ENCODE peak calls at places on chromosomes 6 and 20, in five cellular contexts. X is MM.1S, A is mammary epithelial cell, I is lower lobe of right lung, Q is cardiac muscle cell. G is an unnamed sample.

GRCh38 chr20:62010551-62011402 is 54.9 kb downstream of the TAF4 start:
- DNase-seq in X (peak), A (peak), I (no peak), Q (peak), G (peak)

GRCh38 chr6:19736066-19736465 is 101.1 kb upstream of the ID4 start:
- DNase-seq in X (no peak), A (no peak), I (no peak), Q (no peak), G (no peak)

GRCh38 chr20:6311841-6312655 is 189.2 kb upstream of the FERMT1 start:
- DNase-seq in X (no peak), A (peak), I (no peak), Q (no peak), G (no peak)

GRCh38 chr20:13430346-13431002 is 208.3 kb downstream of the TASP1 start:
- DNase-seq in X (no peak), A (peak), I (no peak), Q (no peak), G (no peak)

GRCh38 chr20:45950330-45950646 is 15.8 kb downstream of the PCIF1 start:
- DNase-seq in X (no peak), A (no peak), I (no peak), Q (no peak), G (peak)

GRCh38 chr6:118869350-118869749 is 24.6 kb upstream of the ASF1A start:
- DNase-seq in X (no peak), A (peak), I (no peak), Q (no peak), G (no peak)

GRCh38 chr20:59253779-59254319 is 46.6 kb upstream of the EDN3 start:
- DNase-seq in X (peak), A (no peak), I (no peak), Q (no peak), G (no peak)

GRCh38 chr6:156849806-156850205 is 72.6 kb downstream of the ARID1B start:
- DNase-seq in X (peak), A (no peak), I (no peak), Q (peak), G (no peak)

GRCh38 chr6:68139130-68139529 is 496.0 kb upstream of the ADGRB3 start:
- DNase-seq in X (no peak), A (no peak), I (no peak), Q (no peak), G (no peak)

GRCh38 chr6:99178168-99178567 is 171.3 kb downstream of the FAXC start:
- DNase-seq in X (no peak), A (peak), I (no peak), Q (no peak), G (no peak)

GRCh38 chr20:37502654-37503053 is 18.4 kb upstream of the NNAT start:
- DNase-seq in X (no peak), A (no peak), I (no peak), Q (no peak), G (no peak)

GRCh38 chr6:3900744-3901351 is 51.7 kb downstream of the FAM50B start:
- DNase-seq in X (no peak), A (peak), I (no peak), Q (no peak), G (no peak)

GRCh38 chr6:51360287-51360686 is 541.6 kb downstream of the TFAP2B start:
- DNase-seq in X (no peak), A (no peak), I (no peak), Q (no peak), G (no peak)

GRCh38 chr20:37518606-37519507 is 2.2 kb upstream of the NNAT start:
- DNase-seq in X (no peak), A (no peak), I (peak), Q (no peak), G (no peak)

GRCh38 chr20:24158271-24158670 is 169.7 kb upstream of the GGTLC1 start:
- DNase-seq in X (no peak), A (no peak), I (no peak), Q (no peak), G (no peak)

GRCh38 chr20:21613512-21613911 is 92.0 kb upstream of the PAX1 start:
- DNase-seq in X (no peak), A (peak), I (no peak), Q (no peak), G (no peak)

GRCh38 chr6:138161118-138161433 is 663 bp upstream of the ARFGEF3 start:
- DNase-seq in X (no peak), A (no peak), I (no peak), Q (no peak), G (no peak)

GRCh38 chr20:49460916-49461315 is 21.6 kb downstream of the KCNB1 start:
- DNase-seq in X (no peak), A (peak), I (no peak), Q (no peak), G (no peak)

GRCh38 chr20:63318391-63319163 is 25.6 kb downstream of the COL20A1 start:
- DNase-seq in X (no peak), A (no peak), I (no peak), Q (no peak), G (peak)

GRCh38 chr6:107616776-107617175 is 126.9 kb downstream of the SOBP start:
- DNase-seq in X (no peak), A (no peak), I (no peak), Q (no peak), G (no peak)

GRCh38 chr20:36094497-36094896 is 60.0 kb upstream of the EPB41L1 start:
- DNase-seq in X (no peak), A (no peak), I (no peak), Q (no peak), G (no peak)

GRCh38 chr6:109010703-109011102 is 83.9 kb downstream of the SESN1 start:
- DNase-seq in X (no peak), A (no peak), I (no peak), Q (no peak), G (no peak)

GRCh38 chr6:166476634-166477215 is 94.0 kb upstream of the MPC1 start:
- DNase-seq in X (no peak), A (no peak), I (no peak), Q (peak), G (peak)

GRCh38 chr6:45791181-45791580 is 224.5 kb downstream of the CLIC5 start:
- DNase-seq in X (no peak), A (peak), I (no peak), Q (no peak), G (no peak)

GRCh38 chr6:75118925-75119515 is 86.8 kb downstream of the COL12A1 start:
- DNase-seq in X (no peak), A (no peak), I (no peak), Q (no peak), G (no peak)

GRCh38 chr6:22353036-22353560 is 56.3 kb upstream of the PRL start:
- DNase-seq in X (no peak), A (no peak), I (no peak), Q (no peak), G (no peak)

GRCh38 chr6:45424628-45424955 is 46.9 kb upstream of the SUPT3H start:
- DNase-seq in X (peak), A (no peak), I (no peak), Q (no peak), G (no peak)

GRCh38 chr6:143123081-143123480 is 62.4 kb downstream of the AIG1 start:
- DNase-seq in X (no peak), A (no peak), I (no peak), Q (no peak), G (no peak)

GRCh38 chr20:32484221-32485125 is 100.7 kb downstream of the NOL4L start:
- DNase-seq in X (no peak), A (no peak), I (peak), Q (peak), G (peak)

GRCh38 chr6:154343473-154344308 is 12.9 kb downstream of the IPCEF1 start:
- DNase-seq in X (no peak), A (peak), I (peak), Q (peak), G (peak)

GRCh38 chr20:62743777-62744317 is 35.2 kb downstream of the NTSR1 start:
- DNase-seq in X (no peak), A (no peak), I (peak), Q (no peak), G (peak)

GRCh38 chr6:75611011-75611701 is 9.5 kb downstream of the SENP6 start:
- DNase-seq in X (no peak), A (no peak), I (no peak), Q (no peak), G (no peak)

GRCh38 chr20:43404880-43405279 is 52.8 kb upstream of the SRSF6 start:
- DNase-seq in X (peak), A (peak), I (no peak), Q (no peak), G (no peak)

GRCh38 chr6:142617158-142617557 is 315.4 kb downstream of the ADGRG6 start:
- DNase-seq in X (no peak), A (no peak), I (no peak), Q (no peak), G (no peak)

GRCh38 chr6:137759624-137760023 is 107.4 kb upstream of the TNFAIP3 start:
- DNase-seq in X (no peak), A (no peak), I (no peak), Q (no peak), G (no peak)

GRCh38 chr20:13671500-13672288 is 33.0 kb upstream of the TASP1 start:
- DNase-seq in X (no peak), A (peak), I (no peak), Q (no peak), G (no peak)

GRCh38 chr6:115932481-115932880 is 128.2 kb downstream of the FRK start:
- DNase-seq in X (no peak), A (peak), I (no peak), Q (no peak), G (no peak)

GRCh38 chr6:15417811-15418210 is 171.9 kb downstream of the JARID2 start:
- DNase-seq in X (no peak), A (peak), I (no peak), Q (no peak), G (no peak)

DNA sequence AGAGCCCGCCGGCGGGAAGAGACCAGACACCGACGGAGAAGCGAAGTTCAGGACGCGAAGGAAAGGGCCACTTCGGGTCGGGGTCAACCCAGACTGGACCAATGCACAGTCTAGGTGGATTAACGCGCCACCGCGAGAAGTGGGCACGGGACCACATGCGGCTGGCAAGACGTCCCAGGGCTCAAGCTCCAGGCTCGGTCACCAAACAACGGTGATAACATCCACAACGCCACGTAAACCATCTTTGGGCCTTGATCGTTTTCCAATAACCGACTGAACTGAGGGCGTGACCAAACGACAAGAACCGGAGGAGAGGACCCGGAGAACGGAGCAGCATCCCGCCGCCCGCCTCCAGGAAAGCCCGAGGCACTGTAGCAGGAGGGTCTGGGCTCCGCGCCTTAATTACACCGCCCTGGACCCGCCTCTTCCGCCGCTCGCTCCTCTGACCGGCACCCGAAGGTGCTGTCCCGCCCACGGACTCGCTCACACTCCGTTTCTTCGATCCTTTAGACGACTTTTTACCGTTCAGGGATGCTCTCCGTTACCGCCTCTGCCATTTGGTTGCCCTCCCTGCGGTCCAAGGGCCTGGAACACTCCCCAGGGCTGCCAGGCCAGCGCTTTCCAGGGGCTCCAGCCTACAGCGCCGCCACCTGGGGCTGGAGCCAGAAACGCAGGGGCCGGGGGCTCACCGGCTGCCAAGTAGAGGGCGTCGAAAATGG is 44.1 kb downstream of the DPPA5 start:
- DNase-seq in X (peak), A (peak), I (peak), Q (peak), G (no peak)
- H3K27ac ChIP-seq in X (peak), A (peak), I (peak), Q (no peak), G (no peak)

DNA sequence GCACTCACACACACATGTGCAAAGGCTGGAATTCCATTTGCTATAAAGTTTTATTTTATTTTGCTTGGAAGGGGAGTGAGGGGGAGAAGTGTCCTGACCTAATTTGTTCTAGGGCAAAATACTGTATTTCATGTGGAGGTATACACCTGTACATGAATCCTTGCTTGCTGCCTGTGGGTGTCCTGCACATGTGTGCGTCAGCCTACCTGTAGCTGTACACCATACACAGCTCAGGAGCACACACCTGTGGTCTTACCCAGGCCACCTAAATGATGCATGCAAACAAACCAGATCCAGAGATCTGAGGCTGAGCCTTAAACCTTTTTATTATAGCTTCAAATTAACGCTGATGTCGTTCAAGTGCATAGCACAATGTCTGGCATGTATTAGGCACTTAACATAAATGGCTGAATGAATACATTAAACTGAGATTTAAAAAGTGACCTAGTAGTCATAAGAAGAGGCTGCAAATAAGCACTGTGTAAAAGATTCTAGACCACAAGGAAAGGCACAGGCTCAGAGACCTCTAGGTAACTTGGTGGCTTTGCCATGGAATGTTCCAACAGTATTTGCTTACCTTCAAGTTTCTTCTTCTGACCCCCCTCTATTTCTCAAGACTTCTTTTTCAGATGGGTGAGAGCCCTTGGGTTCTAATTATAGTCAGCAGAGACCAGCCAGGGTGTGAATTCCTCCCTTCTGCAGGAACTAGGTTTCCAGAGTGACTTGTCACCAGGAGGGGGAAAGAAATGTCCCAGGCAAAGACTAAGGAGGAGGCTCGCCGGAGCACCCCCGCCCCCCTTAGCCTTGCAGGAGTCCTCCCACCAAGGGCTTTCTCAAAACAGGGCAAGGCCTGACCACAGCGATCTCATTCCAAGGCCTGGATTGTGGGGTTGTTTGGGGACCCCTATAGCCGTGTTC is 13.4 kb downstream of the FOXC1 start:
- DNase-seq in X (no peak), A (no peak), I (no peak), Q (no peak), G (peak)
- H3K4me3 ChIP-seq in X (no peak), A (no peak), I (no peak), Q (no peak), G (peak)

GRCh38 chr20:708956-709355 is 33.4 kb upstream of the SCRT2 start:
- DNase-seq in X (no peak), A (no peak), I (no peak), Q (no peak), G (no peak)
- H3K27ac ChIP-seq in X (no peak), A (no peak), I (no peak), Q (no peak), G (no peak)

DNA sequence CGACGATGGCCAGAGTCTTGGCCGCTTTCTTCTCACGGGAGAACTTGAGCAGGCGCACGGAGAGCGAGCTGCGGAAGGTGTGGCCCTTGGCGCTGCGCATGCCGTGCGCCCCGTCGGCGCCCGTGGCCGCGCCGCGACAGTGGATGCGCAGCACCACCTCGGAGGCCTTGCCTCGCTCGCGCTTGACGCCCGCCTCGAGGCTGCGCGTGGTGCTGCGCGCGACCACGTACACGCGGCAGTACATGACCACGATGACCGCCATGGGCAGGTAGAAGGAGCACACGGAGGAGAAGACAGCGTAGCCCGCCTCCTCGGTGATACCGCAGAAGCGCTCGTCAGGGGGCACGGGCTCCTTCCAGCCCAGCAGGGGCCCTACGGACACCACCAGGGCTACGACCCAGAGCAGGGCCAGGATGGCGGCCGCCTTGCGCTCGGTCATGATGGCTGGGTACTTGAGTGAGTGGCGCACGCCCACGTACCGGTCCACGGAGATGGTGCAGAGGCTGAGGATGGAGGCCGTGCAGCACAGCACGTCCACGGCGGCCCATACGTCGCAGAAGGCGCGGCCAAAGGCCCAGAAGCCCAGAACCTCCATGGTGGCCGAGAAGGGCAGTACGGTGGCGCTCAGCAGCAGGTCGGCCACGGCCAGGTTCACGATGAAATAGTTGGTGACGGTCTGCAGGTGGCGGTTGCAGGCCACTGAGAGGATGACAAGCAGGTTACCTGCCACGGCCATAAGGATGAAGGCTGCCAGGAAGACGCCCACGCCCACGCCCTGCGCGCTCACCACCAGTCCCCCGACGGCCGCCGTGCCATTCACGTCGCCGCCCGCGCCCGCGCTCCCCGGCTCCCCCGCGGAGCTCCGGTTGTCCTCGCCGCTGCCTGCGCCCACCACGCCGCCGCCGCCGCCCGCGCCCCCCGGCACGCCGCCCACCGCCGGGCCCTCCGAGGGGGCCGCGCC is 232.8 kb upstream of the RNF24 start:
- DNase-seq in X (no peak), A (no peak), I (no peak), Q (no peak), G (no peak)
- H3K4me3 ChIP-seq in X (no peak), A (no peak), I (peak), Q (no peak), G (no peak)

G was measured in kidney.